ENCODE peak calls at places on chromosomes 3 and 15, in eight cellular contexts. Y is mammary epithelial cell, S is right atrium auricular region, H is uterus, Q is gastrocnemius medialis, J is heart left ventricle, V is Panc1, G is hepatocyte. E is an unnamed sample.
A peak's percentile ranks its signal among the peaks of the same experiment; 100 is the strongest.

GRCh38 chr3:113277886-113278598 is 66.7 kb downstream of the BOC start:
- DNase-seq in Y (no peak), S (no peak), H (no peak), Q (no peak), J (no peak), V (no peak), G (no peak), E (no peak)

GRCh38 chr15:48515497-48515896 is 130.0 kb downstream of the FBN1 start:
- DNase-seq in Y (no peak), S (no peak), H (no peak), Q (no peak), J (no peak), V (no peak), G (no peak), E (no peak)

GRCh38 chr3:59809016-59809415 is 759.2 kb upstream of the CFAP20DC start:
- DNase-seq in Y (peak; percentile 8), S (no peak), H (no peak), Q (no peak), J (no peak), V (no peak), G (no peak), E (no peak)

GRCh38 chr15:42344763-42345162 is 14.5 kb upstream of the CAPN3 start:
- DNase-seq in Y (peak; percentile 73), S (no peak), H (no peak), Q (peak; percentile 62), J (no peak), V (no peak), G (peak; percentile 5), E (no peak)

GRCh38 chr15:98881526-98882517 is 125.8 kb downstream of the PGPEP1L start:
- DNase-seq in Y (peak; percentile 42), S (no peak), H (no peak), Q (no peak), J (no peak), V (no peak), G (peak; percentile 43), E (no peak)

GRCh38 chr3:119240101-119240581 is 537 bp downstream of the B4GALT4 start:
- DNase-seq in Y (peak; percentile 17), S (no peak), H (peak; percentile 35), Q (no peak), J (no peak), V (no peak), G (peak; percentile 74), E (peak; percentile 42)

GRCh38 chr3:189563841-189564563 is 67.2 kb upstream of the TP63 start:
- DNase-seq in Y (peak; percentile 98), S (no peak), H (no peak), Q (peak; percentile 3), J (no peak), V (peak; percentile 43), G (peak; percentile 29), E (no peak)

GRCh38 chr3:151871639-151872468 is 1.6 kb upstream of the SUCNR1 start:
- DNase-seq in Y (no peak), S (no peak), H (no peak), Q (no peak), J (peak; percentile 31), V (no peak), G (no peak), E (peak; percentile 17)

GRCh38 chr15:66877558-66878285 is 175.7 kb downstream of the SMAD6 start:
- DNase-seq in Y (no peak), S (peak; percentile 63), H (no peak), Q (no peak), J (peak; percentile 70), V (no peak), G (no peak), E (peak; percentile 52)

GRCh38 chr3:188003188-188004171 is 150.5 kb upstream of the LPP start:
- DNase-seq in Y (peak; percentile 13), S (no peak), H (no peak), Q (no peak), J (no peak), V (no peak), G (peak; percentile 65), E (no peak)

GRCh38 chr3:70856414-70857162 is 544.1 kb upstream of the MDFIC2 start:
- DNase-seq in Y (peak; percentile 96), S (no peak), H (no peak), Q (no peak), J (no peak), V (no peak), G (no peak), E (no peak)

GRCh38 chr15:65902373-65902772 is 33.1 kb downstream of the RAB11A start:
- DNase-seq in Y (peak; percentile 92), S (peak; percentile 64), H (no peak), Q (peak; percentile 17), J (peak; percentile 75), V (no peak), G (peak; percentile 75), E (peak; percentile 34)

GRCh38 chr3:66639794-66640356 is 139.1 kb upstream of the LRIG1 start:
- DNase-seq in Y (no peak), S (no peak), H (no peak), Q (no peak), J (no peak), V (no peak), G (no peak), E (no peak)

GRCh38 chr15:22878103-22878502 is 39.6 kb downstream of the NIPA2 start:
- DNase-seq in Y (no peak), S (no peak), H (no peak), Q (no peak), J (no peak), V (no peak), G (no peak), E (no peak)

GRCh38 chr3:182710557-182711157 is 82.6 kb upstream of the ATP11B start:
- DNase-seq in Y (peak; percentile 11), S (no peak), H (no peak), Q (no peak), J (no peak), V (no peak), G (peak; percentile 49), E (no peak)

GRCh38 chr15:71682051-71682450 is 128.3 kb upstream of the NR2E3 start:
- DNase-seq in Y (no peak), S (no peak), H (no peak), Q (no peak), J (no peak), V (no peak), G (no peak), E (no peak)

GRCh38 chr3:138180375-138181029 is 5.8 kb upstream of the DBR1 start:
- DNase-seq in Y (peak; percentile 37), S (no peak), H (no peak), Q (no peak), J (no peak), V (no peak), G (peak; percentile 60), E (no peak)

GRCh38 chr15:60137711-60138396 is 133.7 kb downstream of the FOXB1 start:
- DNase-seq in Y (peak; percentile 38), S (no peak), H (no peak), Q (no peak), J (no peak), V (no peak), G (no peak), E (no peak)

GRCh38 chr3:71210257-71211002 is 373.1 kb downstream of the FOXP1 start:
- DNase-seq in Y (peak; percentile 29), S (peak; percentile 70), H (peak; percentile 28), Q (peak; percentile 69), J (peak; percentile 39), V (no peak), G (peak; percentile 68), E (no peak)

DNA sequence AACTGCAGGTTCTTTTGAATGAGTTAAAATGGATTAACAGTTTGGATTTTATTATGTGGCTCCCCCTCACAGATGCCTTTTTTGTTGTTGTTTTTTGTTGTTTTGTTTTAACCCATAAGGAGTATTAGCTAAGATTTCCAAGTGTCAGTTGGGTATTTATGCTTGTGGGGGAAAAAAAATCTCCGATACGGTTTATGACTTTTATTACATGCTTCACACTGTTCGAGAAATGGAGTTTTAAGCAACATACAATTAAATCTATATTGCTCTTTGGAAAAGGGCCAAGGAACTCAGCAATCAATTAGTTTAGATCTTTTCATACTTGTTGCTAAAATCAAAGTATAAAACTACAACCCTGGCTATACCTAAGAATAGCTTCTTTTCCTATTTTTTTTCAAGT is 15.9 kb downstream of the NR2F2 start:
- DNase-seq in Y (no peak), S (no peak), H (no peak), Q (no peak), J (no peak), V (no peak), G (no peak), E (no peak)
- H3K4me3 ChIP-seq in Y (no peak overlapping the region), S (peak overlapping the region; percentile 45), H (peak overlapping the region; percentile 84), Q (peak overlapping the region; percentile 76), J (peak overlapping the region; percentile 91), V (no peak overlapping the region), G (no peak overlapping the region), E (peak overlapping the region; percentile 72)

GRCh38 chr3:177514341-177515193 is 317.3 kb upstream of the TBL1XR1 start:
- DNase-seq in Y (no peak), S (no peak), H (no peak), Q (no peak), J (no peak), V (no peak), G (no peak), E (no peak)
- H3K4me1 ChIP-seq in Y (peaks cover 4% of the 10 kb centered on the region), S (peaks cover 53% of the 10 kb centered on the region), H (no peaks in the 10 kb centered on the region), Q (peaks cover 52% of the 10 kb centered on the region), J (peaks cover 23% of the 10 kb centered on the region), V (peaks cover 17% of the 10 kb centered on the region), G (peaks cover 19% of the 10 kb centered on the region), E (peaks cover 61% of the 10 kb centered on the region)

GRCh38 chr3:81442758-81443456 is 318.5 kb downstream of the GBE1 start:
- DNase-seq in Y (no peak), S (no peak), H (no peak), Q (no peak), J (no peak), V (no peak), G (no peak), E (no peak)
- H3K27ac ChIP-seq in Y (no peak overlapping the region), S (no peak overlapping the region), H (no peak overlapping the region), Q (no peak overlapping the region), J (no peak overlapping the region), V (no peak overlapping the region), G (no peak overlapping the region), E (no peak overlapping the region)

GRCh38 chr15:74821790-74822158 is 4.7 kb upstream of the CPLX3 start:
- DNase-seq in Y (no peak), S (no peak), H (no peak), Q (no peak), J (no peak), V (no peak), G (no peak), E (no peak)
- H3K4me3 ChIP-seq in Y (no peak overlapping the region), S (no peak overlapping the region), H (no peak overlapping the region), Q (no peak overlapping the region), J (no peak overlapping the region), V (no peak overlapping the region), G (no peak overlapping the region), E (no peak overlapping the region)

GRCh38 chr15:45384700-45385099 is 6.4 kb upstream of the GATM start:
- DNase-seq in Y (no peak), S (no peak), H (no peak), Q (no peak), J (no peak), V (no peak), G (no peak), E (no peak)
- H3K4me1 ChIP-seq in Y (peaks cover 12% of the 10 kb centered on the region), S (peaks cover 28% of the 10 kb centered on the region), H (no peaks in the 10 kb centered on the region), Q (peaks cover 23% of the 10 kb centered on the region), J (no peaks in the 10 kb centered on the region), V (no peaks in the 10 kb centered on the region), G (peaks cover 15% of the 10 kb centered on the region), E (peaks cover 9% of the 10 kb centered on the region)